ENCODE peak calls at places on chromosomes 1 and 21, in five cellular contexts. One of them, this sample, is unnamed.

GRCh38 chr1:84427520-84428188 is 29.4 kb downstream of the DNASE2B start:
- DNase-seq in HFFc6: peak
- DNase-seq in type B pancreatic cell: no peak
- DNase-seq in endothelial cell of umbilical vein: no peak
- DNase-seq in endodermal cell: no peak
- DNase-seq in this sample: no peak

GRCh38 chr1:31238986-31239613 is 587 bp downstream of the NKAIN1 start:
- DNase-seq in HFFc6: no peak
- DNase-seq in type B pancreatic cell: no peak
- DNase-seq in endothelial cell of umbilical vein: peak
- DNase-seq in endodermal cell: peak
- DNase-seq in this sample: no peak

GRCh38 chr1:91803133-91803532 is 82.8 kb downstream of the TGFBR3 start:
- DNase-seq in HFFc6: no peak
- DNase-seq in type B pancreatic cell: no peak
- DNase-seq in endothelial cell of umbilical vein: no peak
- DNase-seq in endodermal cell: no peak
- DNase-seq in this sample: no peak

GRCh38 chr1:229208481-229208880 is 62.4 kb upstream of the RAB4A start:
- DNase-seq in HFFc6: no peak
- DNase-seq in type B pancreatic cell: no peak
- DNase-seq in endothelial cell of umbilical vein: no peak
- DNase-seq in endodermal cell: no peak
- DNase-seq in this sample: no peak

GRCh38 chr1:248404024-248404423 is 1.2 kb downstream of the OR2T1 start:
- DNase-seq in HFFc6: no peak
- DNase-seq in type B pancreatic cell: no peak
- DNase-seq in endothelial cell of umbilical vein: peak
- DNase-seq in endodermal cell: no peak
- DNase-seq in this sample: no peak

GRCh38 chr1:209849388-209849787 is 21.6 kb downstream of the UTP25 start:
- DNase-seq in HFFc6: no peak
- DNase-seq in type B pancreatic cell: no peak
- DNase-seq in endothelial cell of umbilical vein: no peak
- DNase-seq in endodermal cell: no peak
- DNase-seq in this sample: no peak

GRCh38 chr1:38028671-38029070 is 16.1 kb downstream of the UTP11 start:
- DNase-seq in HFFc6: no peak
- DNase-seq in type B pancreatic cell: no peak
- DNase-seq in endothelial cell of umbilical vein: no peak
- DNase-seq in endodermal cell: peak
- DNase-seq in this sample: no peak

GRCh38 chr21:38258803-38259485 is 2.2 kb downstream of the KCNJ15 start:
- DNase-seq in HFFc6: peak
- DNase-seq in type B pancreatic cell: no peak
- DNase-seq in endothelial cell of umbilical vein: no peak
- DNase-seq in endodermal cell: no peak
- DNase-seq in this sample: peak

GRCh38 chr1:42765832-42766722 is 751 bp downstream of the P3H1 start:
- DNase-seq in HFFc6: peak
- DNase-seq in type B pancreatic cell: peak
- DNase-seq in endothelial cell of umbilical vein: peak
- DNase-seq in endodermal cell: peak
- DNase-seq in this sample: peak

GRCh38 chr1:64569376-64569775 is 99.4 kb downstream of the CACHD1 start:
- DNase-seq in HFFc6: no peak
- DNase-seq in type B pancreatic cell: no peak
- DNase-seq in endothelial cell of umbilical vein: no peak
- DNase-seq in endodermal cell: no peak
- DNase-seq in this sample: no peak

GRCh38 chr21:25573409-25574206 is 33.7 kb downstream of the MRPL39 start:
- DNase-seq in HFFc6: peak
- DNase-seq in type B pancreatic cell: no peak
- DNase-seq in endothelial cell of umbilical vein: peak
- DNase-seq in endodermal cell: no peak
- DNase-seq in this sample: peak

GRCh38 chr1:175512637-175513412 is 230.6 kb downstream of the TNR start:
- DNase-seq in HFFc6: no peak
- DNase-seq in type B pancreatic cell: no peak
- DNase-seq in endothelial cell of umbilical vein: peak
- DNase-seq in endodermal cell: no peak
- DNase-seq in this sample: no peak

GRCh38 chr1:55064071-55064581 is 24.8 kb downstream of the PCSK9 start:
- DNase-seq in HFFc6: peak
- DNase-seq in type B pancreatic cell: no peak
- DNase-seq in endothelial cell of umbilical vein: no peak
- DNase-seq in endodermal cell: peak
- DNase-seq in this sample: no peak

GRCh38 chr1:17858027-17858426 is 102.9 kb downstream of the ACTL8 start:
- DNase-seq in HFFc6: no peak
- DNase-seq in type B pancreatic cell: no peak
- DNase-seq in endothelial cell of umbilical vein: no peak
- DNase-seq in endodermal cell: no peak
- DNase-seq in this sample: no peak

GRCh38 chr1:26799479-26800133 is 11.9 kb downstream of the PIGV start:
- DNase-seq in HFFc6: peak
- DNase-seq in type B pancreatic cell: no peak
- DNase-seq in endothelial cell of umbilical vein: peak
- DNase-seq in endodermal cell: peak
- DNase-seq in this sample: peak

GRCh38 chr1:16913866-16914662 is 7.7 kb upstream of the CROCC start:
- DNase-seq in HFFc6: peak
- DNase-seq in type B pancreatic cell: peak
- DNase-seq in endothelial cell of umbilical vein: peak
- DNase-seq in endodermal cell: peak
- DNase-seq in this sample: peak

GRCh38 chr1:65836686-65837085 is 44.0 kb downstream of the PDE4B start:
- DNase-seq in HFFc6: no peak
- DNase-seq in type B pancreatic cell: no peak
- DNase-seq in endothelial cell of umbilical vein: no peak
- DNase-seq in endodermal cell: no peak
- DNase-seq in this sample: no peak

GRCh38 chr1:212782422-212783154 is 9.0 kb downstream of the NSL1 start:
- DNase-seq in HFFc6: peak
- DNase-seq in type B pancreatic cell: no peak
- DNase-seq in endothelial cell of umbilical vein: peak
- DNase-seq in endodermal cell: no peak
- DNase-seq in this sample: no peak

GRCh38 chr1:243470492-243470891 is 214.7 kb downstream of the SDCCAG8 start:
- DNase-seq in HFFc6: no peak
- DNase-seq in type B pancreatic cell: no peak
- DNase-seq in endothelial cell of umbilical vein: no peak
- DNase-seq in endodermal cell: peak
- DNase-seq in this sample: no peak

GRCh38 chr1:1893291-1893985 is 2.6 kb upstream of the GNB1 start:
- DNase-seq in HFFc6: no peak
- DNase-seq in type B pancreatic cell: no peak
- DNase-seq in endothelial cell of umbilical vein: no peak
- DNase-seq in endodermal cell: no peak
- DNase-seq in this sample: no peak

GRCh38 chr1:246947255-246947654 is 15.5 kb upstream of the AHCTF1 start:
- DNase-seq in HFFc6: no peak
- DNase-seq in type B pancreatic cell: no peak
- DNase-seq in endothelial cell of umbilical vein: peak
- DNase-seq in endodermal cell: no peak
- DNase-seq in this sample: no peak

GRCh38 chr1:51957618-51958017 is 32.9 kb downstream of the RAB3B start:
- DNase-seq in HFFc6: no peak
- DNase-seq in type B pancreatic cell: no peak
- DNase-seq in endothelial cell of umbilical vein: no peak
- DNase-seq in endodermal cell: peak
- DNase-seq in this sample: no peak

GRCh38 chr1:77220687-77221463 is 1.6 kb upstream of the PIGK start:
- DNase-seq in HFFc6: no peak
- DNase-seq in type B pancreatic cell: no peak
- DNase-seq in endothelial cell of umbilical vein: peak
- DNase-seq in endodermal cell: no peak
- DNase-seq in this sample: peak

GRCh38 chr1:199867601-199868000 is 159.9 kb upstream of the NR5A2 start:
- DNase-seq in HFFc6: no peak
- DNase-seq in type B pancreatic cell: no peak
- DNase-seq in endothelial cell of umbilical vein: peak
- DNase-seq in endodermal cell: peak
- DNase-seq in this sample: no peak

GRCh38 chr21:30257773-30258172 is 25.0 kb downstream of the KRTAP24-1 start:
- DNase-seq in HFFc6: no peak
- DNase-seq in type B pancreatic cell: no peak
- DNase-seq in endothelial cell of umbilical vein: no peak
- DNase-seq in endodermal cell: peak
- DNase-seq in this sample: no peak

GRCh38 chr1:196466656-196467055 is 141.6 kb downstream of the KCNT2 start:
- DNase-seq in HFFc6: peak
- DNase-seq in type B pancreatic cell: no peak
- DNase-seq in endothelial cell of umbilical vein: no peak
- DNase-seq in endodermal cell: no peak
- DNase-seq in this sample: no peak

GRCh38 chr1:41878495-41878894 is 40.2 kb downstream of the HIVEP3 start:
- DNase-seq in HFFc6: no peak
- DNase-seq in type B pancreatic cell: no peak
- DNase-seq in endothelial cell of umbilical vein: no peak
- DNase-seq in endodermal cell: no peak
- DNase-seq in this sample: no peak

GRCh38 chr1:23004112-23004511 is 11.5 kb downstream of the TEX46 start:
- DNase-seq in HFFc6: no peak
- DNase-seq in type B pancreatic cell: no peak
- DNase-seq in endothelial cell of umbilical vein: no peak
- DNase-seq in endodermal cell: no peak
- DNase-seq in this sample: no peak

GRCh38 chr1:7562729-7563605 is 208.1 kb upstream of the VAMP3 start:
- DNase-seq in HFFc6: no peak
- DNase-seq in type B pancreatic cell: no peak
- DNase-seq in endothelial cell of umbilical vein: no peak
- DNase-seq in endodermal cell: no peak
- DNase-seq in this sample: no peak

GRCh38 chr1:7560601-7561181 is 210.4 kb upstream of the VAMP3 start:
- DNase-seq in HFFc6: no peak
- DNase-seq in type B pancreatic cell: no peak
- DNase-seq in endothelial cell of umbilical vein: no peak
- DNase-seq in endodermal cell: no peak
- DNase-seq in this sample: no peak

GRCh38 chr1:7561936-7562728 is 209.0 kb upstream of the VAMP3 start:
- DNase-seq in HFFc6: no peak
- DNase-seq in type B pancreatic cell: no peak
- DNase-seq in endothelial cell of umbilical vein: no peak
- DNase-seq in endodermal cell: no peak
- DNase-seq in this sample: no peak

GRCh38 chr1:7560128-7560527 is 211.0 kb upstream of the VAMP3 start:
- DNase-seq in HFFc6: no peak
- DNase-seq in type B pancreatic cell: no peak
- DNase-seq in endothelial cell of umbilical vein: no peak
- DNase-seq in endodermal cell: no peak
- DNase-seq in this sample: no peak

GRCh38 chr1:7561331-7561921 is 209.7 kb upstream of the VAMP3 start:
- DNase-seq in HFFc6: no peak
- DNase-seq in type B pancreatic cell: no peak
- DNase-seq in endothelial cell of umbilical vein: no peak
- DNase-seq in endodermal cell: peak
- DNase-seq in this sample: no peak
- TF ChIP-seq CTCF in HFFc6: peak
- TF ChIP-seq CTCF in type B pancreatic cell: peak
- TF ChIP-seq CTCF in endothelial cell of umbilical vein: peak
- TF ChIP-seq CTCF in endodermal cell: peak
- TF ChIP-seq CTCF in this sample: peak

GRCh38 chr1:227541796-227542152 is 21.6 kb upstream of the ZNF678 start:
- DNase-seq in HFFc6: no peak
- DNase-seq in type B pancreatic cell: peak
- DNase-seq in endothelial cell of umbilical vein: no peak
- DNase-seq in endodermal cell: peak
- DNase-seq in this sample: no peak
- TF ChIP-seq CTCF in HFFc6: no peak
- TF ChIP-seq CTCF in type B pancreatic cell: no peak
- TF ChIP-seq CTCF in endothelial cell of umbilical vein: no peak
- TF ChIP-seq CTCF in endodermal cell: no peak
- TF ChIP-seq CTCF in this sample: no peak

DNA sequence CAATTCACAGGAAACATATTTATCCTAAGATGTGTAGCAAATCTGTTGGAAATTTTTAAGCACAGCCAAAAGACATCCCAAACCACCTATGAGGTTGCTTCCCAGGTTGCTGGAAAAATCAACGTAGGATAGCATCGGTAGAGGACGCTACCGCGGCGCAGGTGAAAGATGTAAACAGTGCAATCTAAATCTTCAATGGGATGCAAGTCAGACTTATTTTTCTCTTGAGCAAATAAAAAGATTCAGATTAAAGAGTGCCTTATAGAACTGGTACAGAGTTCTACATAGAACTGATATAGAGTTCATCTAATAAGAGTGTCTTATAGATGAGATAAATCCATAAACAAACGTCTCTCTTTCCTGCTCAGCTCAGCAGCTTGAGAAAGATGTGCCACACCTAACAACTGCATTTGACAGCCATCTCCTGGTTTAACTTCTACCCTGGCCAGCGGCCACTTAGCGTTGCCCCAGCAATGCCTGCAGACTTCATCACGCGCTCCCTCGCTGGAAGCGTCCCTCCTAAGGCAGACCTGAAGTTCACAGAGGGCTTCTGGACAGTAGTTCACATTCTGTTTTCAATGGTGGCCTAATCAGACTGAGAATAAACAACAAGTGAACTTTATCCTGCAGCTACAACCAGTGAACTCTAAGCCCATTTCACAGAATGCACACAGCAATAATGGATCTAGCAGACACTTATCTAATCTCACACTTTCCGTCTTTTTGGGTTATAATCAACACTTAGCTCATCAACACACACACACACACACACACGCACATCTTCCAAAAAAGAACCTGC is 164.5 kb downstream of the TOMM20 start:
- DNase-seq in HFFc6: no peak
- DNase-seq in type B pancreatic cell: no peak
- DNase-seq in endothelial cell of umbilical vein: peak
- DNase-seq in endodermal cell: no peak
- DNase-seq in this sample: no peak
- TF ChIP-seq CTCF in HFFc6: no peak
- TF ChIP-seq CTCF in type B pancreatic cell: no peak
- TF ChIP-seq CTCF in endothelial cell of umbilical vein: no peak
- TF ChIP-seq CTCF in endodermal cell: no peak
- TF ChIP-seq CTCF in this sample: no peak

DNA sequence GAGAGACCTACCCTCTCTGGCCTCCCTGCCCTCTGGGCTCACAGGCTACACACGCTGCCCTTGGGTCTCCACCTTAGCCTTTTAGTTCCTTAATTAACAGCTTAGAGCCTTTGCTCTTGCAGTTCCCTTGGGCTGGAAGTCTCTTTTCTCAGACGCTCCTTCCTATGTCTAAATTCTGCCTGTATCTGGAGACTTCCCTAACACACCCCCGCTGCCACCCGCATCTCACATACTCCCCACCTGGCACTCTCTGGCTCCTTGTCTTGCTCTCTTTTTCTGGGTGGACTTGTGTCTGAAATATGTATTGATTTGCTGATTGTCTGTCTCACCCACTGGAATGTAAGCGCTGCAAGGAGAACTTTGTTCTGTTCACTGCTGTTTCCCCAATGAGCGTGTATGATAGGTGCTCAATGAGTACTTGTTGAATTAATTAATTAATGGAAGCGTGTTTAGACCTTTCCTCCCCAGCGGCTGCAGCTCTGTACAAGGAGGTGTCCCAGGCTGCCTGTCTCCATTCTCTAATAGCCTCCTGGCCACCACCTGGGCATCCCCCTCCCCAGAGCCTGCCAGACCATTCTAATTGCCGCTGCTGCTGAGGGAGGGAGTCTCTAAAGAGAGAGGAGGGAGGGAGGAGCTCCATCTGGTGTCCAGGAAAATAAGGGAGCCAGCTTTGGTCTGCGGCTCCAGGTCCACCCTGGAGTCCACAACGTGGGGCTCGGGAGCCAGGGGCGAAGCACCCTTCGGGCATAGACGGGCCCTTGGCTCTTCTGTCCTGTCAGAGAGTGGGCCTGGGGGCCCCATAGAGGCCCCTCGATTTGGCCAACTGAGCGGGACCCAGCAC is 95.3 kb downstream of the RNF220 start:
- DNase-seq in HFFc6: no peak
- DNase-seq in type B pancreatic cell: no peak
- DNase-seq in endothelial cell of umbilical vein: peak
- DNase-seq in endodermal cell: peak
- DNase-seq in this sample: no peak
- TF ChIP-seq CTCF in HFFc6: peak
- TF ChIP-seq CTCF in type B pancreatic cell: peak
- TF ChIP-seq CTCF in endothelial cell of umbilical vein: no peak
- TF ChIP-seq CTCF in endodermal cell: peak
- TF ChIP-seq CTCF in this sample: peak

This sample was measured in AG09319.